ENCODE peak calls at places on chromosome 10, in seven cellular contexts. C is WERI-Rb-1, O is fibroblast of the aortic adventitia, B is hepatocyte, E is HCT116, Q is A549, N is H1. U is an unnamed sample.

GRCh38 chr10:95237376-95238170 is 43.5 kb downstream of the ACSM6 start:
- DNase-seq in C (no peak), Q (no peak), E (no peak), B (no peak), N (no peak), O (no peak), U (no peak)

GRCh38 chr10:123583639-123584418 is 82.3 kb upstream of the GPR26 start:
- DNase-seq in B (peak), O (peak), Q (peak), N (peak), C (peak), E (peak), U (no peak)

GRCh38 chr10:66717221-66717981 is 208.4 kb upstream of the LRRTM3 start:
- DNase-seq in E (no peak), O (no peak), B (peak), N (no peak), Q (no peak), C (peak), U (no peak)

GRCh38 chr10:113239569-113239968 is 289.5 kb downstream of the TCF7L2 start:
- DNase-seq in E (no peak), B (no peak), N (no peak), Q (no peak), O (no peak), C (no peak), U (no peak)

GRCh38 chr10:59372543-59372942 is 10.2 kb upstream of the FAM13C start:
- DNase-seq in N (no peak), Q (no peak), E (no peak), O (peak), B (no peak), C (no peak), U (no peak)

GRCh38 chr10:102421645-102422585 is 1.3 kb downstream of the FBXL15 start:
- DNase-seq in O (no peak), E (no peak), Q (no peak), C (no peak), B (peak), N (no peak), U (peak)

GRCh38 chr10:95221124-95221523 is 27.1 kb downstream of the ACSM6 start:
- DNase-seq in Q (peak), C (no peak), O (peak), N (no peak), B (no peak), E (no peak), U (no peak)

GRCh38 chr10:102819054-102819453 is 18.2 kb downstream of the CYP17A1 start:
- DNase-seq in Q (no peak), B (no peak), O (no peak), N (no peak), E (no peak), C (no peak), U (no peak)

GRCh38 chr10:69217119-69217754 is 2.9 kb upstream of the HKDC1 start:
- DNase-seq in O (peak), B (peak), N (no peak), Q (peak), E (peak), C (no peak), U (no peak)

GRCh38 chr10:97684866-97685394 is 2.1 kb downstream of the AVPI1 start:
- DNase-seq in Q (no peak), E (no peak), N (no peak), O (peak), B (no peak), C (no peak), U (no peak)

GRCh38 chr10:6071181-6072175 is 9.3 kb upstream of the IL2RA start:
- DNase-seq in Q (no peak), N (no peak), E (no peak), O (no peak), B (no peak), C (no peak), U (no peak)

GRCh38 chr10:13810536-13810935 is 223.8 kb downstream of the PRPF18 start:
- DNase-seq in E (no peak), C (no peak), O (no peak), B (no peak), N (no peak), Q (no peak), U (peak)

GRCh38 chr10:96044686-96045085 is 1.3 kb downstream of the CCNJ start:
- DNase-seq in Q (no peak), O (peak), E (no peak), N (no peak), B (peak), C (no peak), U (peak)

GRCh38 chr10:122342293-122343134 is 32.0 kb upstream of the PLEKHA1 start:
- DNase-seq in Q (peak), B (peak), C (peak), E (peak), O (peak), N (peak), U (peak)

GRCh38 chr10:112383325-112383724 is 9.4 kb downstream of the ACSL5 start:
- DNase-seq in E (peak), Q (no peak), N (no peak), B (peak), C (no peak), O (peak), U (no peak)

GRCh38 chr10:87961314-87961713 is 97.9 kb downstream of the PTEN start:
- DNase-seq in O (peak), B (no peak), E (no peak), N (no peak), C (no peak), Q (peak), U (no peak)

GRCh38 chr10:59098811-59099452 is 77.5 kb upstream of the PHYHIPL start:
- DNase-seq in Q (no peak), O (peak), B (peak), N (no peak), C (no peak), E (no peak), U (no peak)

GRCh38 chr10:118723467-118723866 is 31.3 kb downstream of the CACUL1 start:
- DNase-seq in N (no peak), O (peak), C (no peak), B (no peak), E (no peak), Q (no peak), U (no peak)

GRCh38 chr10:122258136-122259074 is 12.7 kb upstream of the BTBD16 start:
- DNase-seq in E (no peak), N (no peak), O (peak), B (peak), Q (no peak), C (no peak), U (no peak)

GRCh38 chr10:88800152-88801125 is 2.1 kb upstream of the LIPM start:
- DNase-seq in N (no peak), Q (no peak), O (peak), B (no peak), E (no peak), C (no peak), U (no peak)

DNA sequence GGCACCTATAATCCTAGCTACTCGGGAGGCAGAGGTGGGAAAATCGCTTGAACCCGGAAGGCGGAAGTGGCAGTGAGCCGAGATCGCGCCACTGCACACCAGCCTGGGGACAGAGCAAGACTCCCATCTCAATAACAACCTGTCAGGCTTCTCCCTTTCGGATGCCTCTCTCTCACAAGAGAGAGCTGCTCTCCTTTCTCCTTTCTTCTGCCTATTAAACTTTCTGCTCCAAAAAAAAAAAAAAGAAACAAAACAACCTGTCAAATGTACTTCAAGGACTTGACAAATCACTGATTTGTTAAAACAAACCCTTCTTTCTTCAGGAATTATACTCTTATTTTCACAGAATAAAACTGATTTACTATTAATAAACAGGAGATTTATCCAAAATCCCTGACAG is 3.6 kb downstream of the PSAP start:
- DNase-seq in E (no peak), O (no peak), N (no peak), Q (no peak), B (no peak), C (no peak), U (no peak)
- H3K4me3 ChIP-seq in E (no peak), O (no peak), N (no peak), Q (no peak), B (no peak), C (no peak), U (no peak)

DNA sequence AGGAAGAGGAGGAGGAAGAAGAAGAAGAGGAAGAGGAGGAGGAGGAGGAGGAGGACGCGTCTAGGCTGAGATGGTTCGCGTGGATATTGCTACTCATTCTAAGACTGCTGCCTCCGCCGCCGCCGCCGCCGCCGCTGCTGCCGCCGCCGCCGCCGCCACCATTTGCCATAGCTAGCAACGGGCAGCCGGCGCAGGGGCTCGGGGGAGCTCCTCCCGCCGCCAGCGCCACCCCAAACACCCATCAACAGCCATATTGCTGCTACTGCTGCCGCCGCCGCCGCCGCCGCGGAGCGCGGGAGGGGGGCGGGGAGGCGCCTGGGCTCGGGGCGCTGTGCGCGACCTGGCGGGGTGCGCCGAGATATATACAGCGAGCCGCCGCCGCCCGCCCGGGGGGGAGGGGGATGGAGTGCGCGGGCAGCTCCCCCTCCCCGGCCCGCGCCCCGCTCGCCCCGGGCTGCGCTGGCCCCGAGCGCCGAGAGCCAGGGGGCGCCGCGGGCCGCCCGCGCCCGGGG is at the start of gene KCNMA1:
- DNase-seq in C (peak), Q (peak), N (no peak), E (no peak), B (peak), O (no peak), U (peak)
- TF ChIP-seq CTCF in C (no peak), Q (peak), N (no peak), E (no peak), B (no peak), O (no peak), U (no peak)

DNA sequence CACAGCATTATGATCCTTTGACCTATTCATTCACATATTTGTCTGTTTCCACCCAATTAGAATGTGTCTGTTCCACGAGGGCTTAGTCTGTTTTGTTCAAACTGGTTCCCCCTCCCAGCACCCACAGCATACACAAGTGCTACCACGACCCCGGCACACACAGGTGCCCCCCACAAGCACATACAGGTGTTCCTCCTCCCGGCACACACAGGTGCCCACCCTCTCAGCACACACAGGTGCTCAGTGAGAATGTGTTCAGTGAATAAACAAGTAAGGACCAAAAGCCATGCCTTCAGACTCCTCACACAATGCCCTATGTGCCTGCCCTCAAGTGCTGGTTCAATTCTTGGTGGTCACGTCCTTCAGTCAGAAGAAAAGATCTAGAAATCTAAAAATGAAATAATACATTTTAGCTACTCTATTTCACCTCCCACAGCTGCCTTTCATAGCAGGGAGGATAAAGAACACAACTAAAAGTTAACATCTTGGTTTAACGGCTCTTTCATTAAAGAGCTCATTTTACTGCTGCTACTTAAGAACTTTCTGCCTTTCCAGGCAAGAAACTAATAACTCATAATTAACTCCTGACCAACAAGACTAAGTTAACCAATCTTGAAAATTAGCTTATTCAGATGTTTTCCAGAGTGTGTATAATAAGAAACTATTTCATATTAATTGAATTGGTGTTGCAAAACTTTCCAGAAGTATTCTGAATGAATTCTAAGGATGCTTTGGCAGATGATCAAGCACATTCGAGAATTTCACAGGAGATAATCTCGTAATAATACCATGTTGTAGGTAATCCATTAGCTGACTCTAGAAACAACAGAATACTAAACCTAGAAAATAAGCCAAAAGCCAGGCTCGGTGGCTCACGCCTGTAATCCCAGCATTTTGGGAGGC is 2.3 kb downstream of the DNMBP start:
- DNase-seq in E (no peak), O (peak), N (no peak), C (peak), Q (no peak), B (no peak), U (no peak)
- H3K4me3 ChIP-seq in E (peak), O (peak), N (no peak), C (no peak), Q (peak), B (peak), U (peak)

GRCh38 chr10:99276848-99277486 is 41.3 kb upstream of the HPSE2 start:
- DNase-seq in O (peak), N (no peak), Q (peak), C (no peak), B (peak), E (peak), U (peak)
- TF ChIP-seq CTCF in O (no peak), N (peak), Q (peak), C (peak), B (peak), E (peak), U (peak)